ENCODE peak calls at places on chromosomes 16 and 17, in nine cellular contexts. One of them, this sample, is unnamed.

GRCh38 chr17:76716146-76716833 is 5.5 kb upstream of the MXRA7 start:
- DNase-seq in Calu3: no peak
- DNase-seq in fibroblast of mammary gland: peak
- DNase-seq in H9: no peak
- DNase-seq in nephron progenitor cell: no peak
- DNase-seq in IMR-90: peak
- DNase-seq in cardiac fibroblast: peak
- DNase-seq in kidney epithelial cell: peak
- DNase-seq in omental fat pad: peak
- DNase-seq in this sample: peak

GRCh38 chr16:70432304-70432799 is 6.5 kb downstream of the ST3GAL2 start:
- DNase-seq in cardiac fibroblast: no peak
- DNase-seq in H9: no peak
- DNase-seq in kidney epithelial cell: no peak
- DNase-seq in omental fat pad: no peak
- DNase-seq in fibroblast of mammary gland: no peak
- DNase-seq in IMR-90: no peak
- DNase-seq in Calu3: no peak
- DNase-seq in nephron progenitor cell: no peak
- DNase-seq in this sample: no peak

GRCh38 chr17:67365762-67366192 is 600 bp downstream of the PSMD12 start:
- DNase-seq in Calu3: no peak
- DNase-seq in cardiac fibroblast: peak
- DNase-seq in fibroblast of mammary gland: peak
- DNase-seq in IMR-90: peak
- DNase-seq in kidney epithelial cell: no peak
- DNase-seq in omental fat pad: no peak
- DNase-seq in nephron progenitor cell: no peak
- DNase-seq in H9: no peak
- DNase-seq in this sample: peak

GRCh38 chr16:11585460-11586374 is 1.0 kb downstream of the LITAF start:
- DNase-seq in Calu3: peak
- DNase-seq in fibroblast of mammary gland: no peak
- DNase-seq in nephron progenitor cell: no peak
- DNase-seq in IMR-90: peak
- DNase-seq in cardiac fibroblast: no peak
- DNase-seq in kidney epithelial cell: no peak
- DNase-seq in H9: no peak
- DNase-seq in omental fat pad: no peak
- DNase-seq in this sample: peak

GRCh38 chr16:2874032-2874431 is 9.0 kb upstream of the FLYWCH2 start:
- DNase-seq in nephron progenitor cell: no peak
- DNase-seq in IMR-90: no peak
- DNase-seq in omental fat pad: no peak
- DNase-seq in Calu3: no peak
- DNase-seq in H9: no peak
- DNase-seq in fibroblast of mammary gland: no peak
- DNase-seq in cardiac fibroblast: no peak
- DNase-seq in kidney epithelial cell: no peak
- DNase-seq in this sample: no peak

GRCh38 chr16:25366078-25366477 is 108.4 kb upstream of the ZKSCAN2 start:
- DNase-seq in kidney epithelial cell: no peak
- DNase-seq in fibroblast of mammary gland: no peak
- DNase-seq in cardiac fibroblast: no peak
- DNase-seq in omental fat pad: no peak
- DNase-seq in H9: no peak
- DNase-seq in Calu3: no peak
- DNase-seq in IMR-90: no peak
- DNase-seq in nephron progenitor cell: no peak
- DNase-seq in this sample: no peak

GRCh38 chr17:9956474-9957131 is 51.5 kb upstream of the RCVRN start:
- DNase-seq in IMR-90: no peak
- DNase-seq in fibroblast of mammary gland: no peak
- DNase-seq in omental fat pad: no peak
- DNase-seq in Calu3: no peak
- DNase-seq in cardiac fibroblast: no peak
- DNase-seq in kidney epithelial cell: no peak
- DNase-seq in nephron progenitor cell: no peak
- DNase-seq in H9: no peak
- DNase-seq in this sample: no peak

GRCh38 chr16:75860654-75861053 is 134.4 kb upstream of the CPHXL start:
- DNase-seq in omental fat pad: no peak
- DNase-seq in IMR-90: no peak
- DNase-seq in fibroblast of mammary gland: peak
- DNase-seq in nephron progenitor cell: peak
- DNase-seq in H9: no peak
- DNase-seq in cardiac fibroblast: no peak
- DNase-seq in kidney epithelial cell: no peak
- DNase-seq in Calu3: no peak
- DNase-seq in this sample: no peak

GRCh38 chr17:61849674-61850073 is 13.7 kb downstream of the BRIP1 start:
- DNase-seq in nephron progenitor cell: no peak
- DNase-seq in Calu3: no peak
- DNase-seq in kidney epithelial cell: no peak
- DNase-seq in cardiac fibroblast: peak
- DNase-seq in fibroblast of mammary gland: peak
- DNase-seq in omental fat pad: no peak
- DNase-seq in IMR-90: peak
- DNase-seq in H9: no peak
- DNase-seq in this sample: no peak

GRCh38 chr17:35433075-35433894 is 985 bp upstream of the SLFN12 start:
- DNase-seq in H9: peak
- DNase-seq in IMR-90: peak
- DNase-seq in cardiac fibroblast: peak
- DNase-seq in nephron progenitor cell: peak
- DNase-seq in omental fat pad: peak
- DNase-seq in kidney epithelial cell: peak
- DNase-seq in fibroblast of mammary gland: peak
- DNase-seq in Calu3: peak
- DNase-seq in this sample: peak

GRCh38 chr17:45433136-45433535 is 466 bp upstream of the ARHGAP27 start:
- DNase-seq in cardiac fibroblast: no peak
- DNase-seq in nephron progenitor cell: no peak
- DNase-seq in kidney epithelial cell: no peak
- DNase-seq in Calu3: no peak
- DNase-seq in IMR-90: no peak
- DNase-seq in H9: no peak
- DNase-seq in omental fat pad: no peak
- DNase-seq in fibroblast of mammary gland: no peak
- DNase-seq in this sample: no peak

GRCh38 chr16:16188827-16189226 is 34.5 kb downstream of the ABCC6 start:
- DNase-seq in Calu3: no peak
- DNase-seq in omental fat pad: no peak
- DNase-seq in cardiac fibroblast: no peak
- DNase-seq in fibroblast of mammary gland: no peak
- DNase-seq in kidney epithelial cell: no peak
- DNase-seq in H9: no peak
- DNase-seq in nephron progenitor cell: no peak
- DNase-seq in IMR-90: no peak
- DNase-seq in this sample: no peak

GRCh38 chr16:84730406-84731106 is 30.8 kb downstream of the USP10 start:
- DNase-seq in fibroblast of mammary gland: peak
- DNase-seq in kidney epithelial cell: peak
- DNase-seq in omental fat pad: no peak
- DNase-seq in H9: no peak
- DNase-seq in cardiac fibroblast: peak
- DNase-seq in IMR-90: peak
- DNase-seq in Calu3: peak
- DNase-seq in nephron progenitor cell: no peak
- DNase-seq in this sample: peak

GRCh38 chr17:30450125-30451027 is 26.8 kb upstream of the GOSR1 start:
- DNase-seq in nephron progenitor cell: no peak
- DNase-seq in fibroblast of mammary gland: peak
- DNase-seq in IMR-90: peak
- DNase-seq in kidney epithelial cell: no peak
- DNase-seq in cardiac fibroblast: peak
- DNase-seq in omental fat pad: no peak
- DNase-seq in Calu3: peak
- DNase-seq in H9: no peak
- DNase-seq in this sample: peak

GRCh38 chr17:67477687-67478086 is 100.6 kb downstream of the PITPNC1 start:
- DNase-seq in IMR-90: peak
- DNase-seq in nephron progenitor cell: no peak
- DNase-seq in omental fat pad: no peak
- DNase-seq in H9: no peak
- DNase-seq in Calu3: no peak
- DNase-seq in kidney epithelial cell: no peak
- DNase-seq in cardiac fibroblast: peak
- DNase-seq in fibroblast of mammary gland: peak
- DNase-seq in this sample: peak

GRCh38 chr16:50160495-50161164 is 7.5 kb downstream of the TENT4B start:
- DNase-seq in kidney epithelial cell: no peak
- DNase-seq in fibroblast of mammary gland: peak
- DNase-seq in omental fat pad: no peak
- DNase-seq in IMR-90: peak
- DNase-seq in nephron progenitor cell: no peak
- DNase-seq in cardiac fibroblast: peak
- DNase-seq in H9: no peak
- DNase-seq in Calu3: no peak
- DNase-seq in this sample: no peak

GRCh38 chr17:35540589-35541404 is 3.3 kb upstream of the SLFN12L start:
- DNase-seq in nephron progenitor cell: no peak
- DNase-seq in IMR-90: peak
- DNase-seq in kidney epithelial cell: no peak
- DNase-seq in cardiac fibroblast: peak
- DNase-seq in H9: no peak
- DNase-seq in Calu3: no peak
- DNase-seq in fibroblast of mammary gland: peak
- DNase-seq in omental fat pad: no peak
- DNase-seq in this sample: peak

GRCh38 chr16:70687671-70688265 is 1.9 kb upstream of the MTSS2 start:
- DNase-seq in cardiac fibroblast: no peak
- DNase-seq in fibroblast of mammary gland: no peak
- DNase-seq in IMR-90: no peak
- DNase-seq in omental fat pad: no peak
- DNase-seq in kidney epithelial cell: no peak
- DNase-seq in Calu3: no peak
- DNase-seq in nephron progenitor cell: no peak
- DNase-seq in H9: no peak
- DNase-seq in this sample: no peak

GRCh38 chr17:72460711-72461110 is 339.9 kb downstream of the SOX9 start:
- DNase-seq in fibroblast of mammary gland: no peak
- DNase-seq in omental fat pad: no peak
- DNase-seq in nephron progenitor cell: no peak
- DNase-seq in IMR-90: no peak
- DNase-seq in H9: no peak
- DNase-seq in Calu3: no peak
- DNase-seq in cardiac fibroblast: no peak
- DNase-seq in kidney epithelial cell: no peak
- DNase-seq in this sample: peak

GRCh38 chr16:58678716-58679115 is 5.9 kb downstream of the SLC38A7 start:
- DNase-seq in H9: no peak
- DNase-seq in kidney epithelial cell: no peak
- DNase-seq in nephron progenitor cell: no peak
- DNase-seq in omental fat pad: no peak
- DNase-seq in IMR-90: no peak
- DNase-seq in cardiac fibroblast: peak
- DNase-seq in fibroblast of mammary gland: no peak
- DNase-seq in Calu3: peak
- DNase-seq in this sample: peak
- TF ChIP-seq CTCF in H9: no peak
- TF ChIP-seq CTCF in kidney epithelial cell: peak
- TF ChIP-seq CTCF in nephron progenitor cell: no peak
- TF ChIP-seq CTCF in omental fat pad: no peak
- TF ChIP-seq CTCF in IMR-90: no peak
- TF ChIP-seq CTCF in cardiac fibroblast: peak
- TF ChIP-seq CTCF in fibroblast of mammary gland: no peak
- TF ChIP-seq CTCF in Calu3: no peak
- TF ChIP-seq CTCF in this sample: peak

GRCh38 chr16:720507-720989 is 398 bp upstream of the ANTKMT start:
- DNase-seq in nephron progenitor cell: peak
- DNase-seq in IMR-90: peak
- DNase-seq in Calu3: peak
- DNase-seq in omental fat pad: no peak
- DNase-seq in kidney epithelial cell: no peak
- DNase-seq in H9: peak
- DNase-seq in cardiac fibroblast: peak
- DNase-seq in fibroblast of mammary gland: peak
- DNase-seq in this sample: peak
- TF ChIP-seq CTCF in nephron progenitor cell: no peak
- TF ChIP-seq CTCF in IMR-90: peak
- TF ChIP-seq CTCF in Calu3: no peak
- TF ChIP-seq CTCF in omental fat pad: no peak
- TF ChIP-seq CTCF in kidney epithelial cell: no peak
- TF ChIP-seq CTCF in H9: peak
- TF ChIP-seq CTCF in cardiac fibroblast: no peak
- TF ChIP-seq CTCF in fibroblast of mammary gland: peak
- TF ChIP-seq CTCF in this sample: peak

GRCh38 chr16:27520982-27521673 is 28.6 kb downstream of the GTF3C1 start:
- DNase-seq in nephron progenitor cell: no peak
- DNase-seq in kidney epithelial cell: no peak
- DNase-seq in cardiac fibroblast: peak
- DNase-seq in Calu3: no peak
- DNase-seq in omental fat pad: no peak
- DNase-seq in fibroblast of mammary gland: no peak
- DNase-seq in IMR-90: peak
- DNase-seq in H9: no peak
- DNase-seq in this sample: no peak
- TF ChIP-seq CTCF in nephron progenitor cell: no peak
- TF ChIP-seq CTCF in kidney epithelial cell: no peak
- TF ChIP-seq CTCF in cardiac fibroblast: no peak
- TF ChIP-seq CTCF in Calu3: no peak
- TF ChIP-seq CTCF in omental fat pad: no peak
- TF ChIP-seq CTCF in fibroblast of mammary gland: no peak
- TF ChIP-seq CTCF in IMR-90: no peak
- TF ChIP-seq CTCF in H9: no peak
- TF ChIP-seq CTCF in this sample: no peak

GRCh38 chr17:60318830-60319229 is 73.1 kb downstream of the USP32 start:
- DNase-seq in kidney epithelial cell: no peak
- DNase-seq in H9: no peak
- DNase-seq in cardiac fibroblast: no peak
- DNase-seq in nephron progenitor cell: no peak
- DNase-seq in Calu3: no peak
- DNase-seq in IMR-90: no peak
- DNase-seq in omental fat pad: no peak
- DNase-seq in fibroblast of mammary gland: no peak
- DNase-seq in this sample: no peak

GRCh38 chr17:60314423-60314822 is 77.5 kb downstream of the USP32 start:
- DNase-seq in omental fat pad: no peak
- DNase-seq in kidney epithelial cell: no peak
- DNase-seq in nephron progenitor cell: no peak
- DNase-seq in cardiac fibroblast: no peak
- DNase-seq in IMR-90: no peak
- DNase-seq in fibroblast of mammary gland: no peak
- DNase-seq in H9: no peak
- DNase-seq in Calu3: no peak
- DNase-seq in this sample: no peak

GRCh38 chr17:60311936-60312335 is 80.0 kb downstream of the USP32 start:
- DNase-seq in H9: no peak
- DNase-seq in fibroblast of mammary gland: peak
- DNase-seq in IMR-90: peak
- DNase-seq in nephron progenitor cell: no peak
- DNase-seq in Calu3: no peak
- DNase-seq in kidney epithelial cell: no peak
- DNase-seq in cardiac fibroblast: peak
- DNase-seq in omental fat pad: no peak
- DNase-seq in this sample: no peak

GRCh38 chr17:60311186-60311585 is 80.7 kb downstream of the USP32 start:
- DNase-seq in nephron progenitor cell: no peak
- DNase-seq in Calu3: no peak
- DNase-seq in fibroblast of mammary gland: peak
- DNase-seq in IMR-90: peak
- DNase-seq in omental fat pad: no peak
- DNase-seq in kidney epithelial cell: no peak
- DNase-seq in H9: no peak
- DNase-seq in cardiac fibroblast: peak
- DNase-seq in this sample: no peak

GRCh38 chr17:60315650-60316049 is 76.3 kb downstream of the USP32 start:
- DNase-seq in fibroblast of mammary gland: peak
- DNase-seq in H9: no peak
- DNase-seq in Calu3: no peak
- DNase-seq in nephron progenitor cell: no peak
- DNase-seq in kidney epithelial cell: no peak
- DNase-seq in cardiac fibroblast: no peak
- DNase-seq in omental fat pad: no peak
- DNase-seq in IMR-90: no peak
- DNase-seq in this sample: peak
- TF ChIP-seq CTCF in fibroblast of mammary gland: no peak
- TF ChIP-seq CTCF in H9: peak
- TF ChIP-seq CTCF in Calu3: no peak
- TF ChIP-seq CTCF in nephron progenitor cell: no peak
- TF ChIP-seq CTCF in kidney epithelial cell: no peak
- TF ChIP-seq CTCF in cardiac fibroblast: peak
- TF ChIP-seq CTCF in omental fat pad: no peak
- TF ChIP-seq CTCF in IMR-90: peak
- TF ChIP-seq CTCF in this sample: no peak

This sample was measured in MCF 10A.